ENCODE peak calls at places on chromosomes 1 and 21, in five cellular contexts. V is fibroblast of lung, S is upper lobe of right lung, C is AG04450, D is psoas muscle. N is an unnamed sample.

GRCh38 chr1:29761159-29761928 is 525.0 kb downstream of the PTPRU start:
- DNase-seq in V (no peak), S (no peak), C (no peak), D (no peak), N (no peak)

GRCh38 chr1:205481629-205482071 is 22.8 kb upstream of the CDK18 start:
- DNase-seq in V (no peak), S (no peak), C (no peak), D (no peak), N (no peak)

GRCh38 chr1:38132681-38133080 is 86.1 kb upstream of the POU3F1 start:
- DNase-seq in V (peak), S (no peak), C (no peak), D (no peak), N (no peak)

GRCh38 chr21:16194851-16195251 is 465.1 kb downstream of the USP25 start:
- DNase-seq in V (peak), S (no peak), C (no peak), D (no peak), N (no peak)

GRCh38 chr1:36383240-36383639 is 2.5 kb downstream of the STK40 start:
- DNase-seq in V (no peak), S (no peak), C (no peak), D (no peak), N (no peak)

GRCh38 chr1:57310992-57311790 is 112.7 kb downstream of the DAB1 start:
- DNase-seq in V (no peak), S (no peak), C (no peak), D (no peak), N (no peak)

GRCh38 chr1:219329606-219330005 is 155.9 kb downstream of the LYPLAL1 start:
- DNase-seq in V (peak), S (no peak), C (no peak), D (no peak), N (no peak)

GRCh38 chr21:34545079-34545884 is 33.3 kb upstream of the KCNE1 start:
- DNase-seq in V (peak), S (peak), C (no peak), D (no peak), N (no peak)

GRCh38 chr1:2541619-2542246 is 11.7 kb upstream of the HES5 start:
- DNase-seq in V (no peak), S (no peak), C (no peak), D (peak), N (no peak)

GRCh38 chr1:212255705-212256307 is 29.4 kb upstream of the PPP2R5A start:
- DNase-seq in V (no peak), S (no peak), C (no peak), D (no peak), N (no peak)

GRCh38 chr1:109654519-109654918 is 1.4 kb upstream of the GSTM4 start:
- DNase-seq in V (no peak), S (no peak), C (no peak), D (no peak), N (no peak)

GRCh38 chr1:212060632-212061472 is 25.3 kb downstream of the DTL start:
- DNase-seq in V (peak), S (no peak), C (no peak), D (no peak), N (peak)

GRCh38 chr1:11099310-11100148 is at the start of gene EXOSC10:
- DNase-seq in V (peak), S (peak), C (peak), D (peak), N (peak)

GRCh38 chr1:114154146-114154962 is 685 bp upstream of the SYT6 start:
- DNase-seq in V (peak), S (no peak), C (no peak), D (no peak), N (no peak)

GRCh38 chr21:15273244-15273643 is 208.4 kb upstream of the NRIP1 start:
- DNase-seq in V (no peak), S (no peak), C (no peak), D (no peak), N (no peak)

GRCh38 chr1:64864018-64864945 is 102.1 kb downstream of the JAK1 start:
- DNase-seq in V (no peak), S (peak), C (no peak), D (peak), N (peak)

GRCh38 chr1:201375169-201375568 is 2.3 kb downstream of the TNNT2 start:
- DNase-seq in V (no peak), S (no peak), C (no peak), D (no peak), N (no peak)

GRCh38 chr1:168129933-168130332 is 6.8 kb downstream of the GPR161 start:
- DNase-seq in V (no peak), S (no peak), C (no peak), D (no peak), N (no peak)

GRCh38 chr1:19088717-19089442 is 121.2 kb downstream of the UBR4 start:
- DNase-seq in V (no peak), S (no peak), C (no peak), D (no peak), N (no peak)
- H3K27ac ChIP-seq in V (no peak), S (no peak), C (no peak), D (peak), N (no peak)

DNA sequence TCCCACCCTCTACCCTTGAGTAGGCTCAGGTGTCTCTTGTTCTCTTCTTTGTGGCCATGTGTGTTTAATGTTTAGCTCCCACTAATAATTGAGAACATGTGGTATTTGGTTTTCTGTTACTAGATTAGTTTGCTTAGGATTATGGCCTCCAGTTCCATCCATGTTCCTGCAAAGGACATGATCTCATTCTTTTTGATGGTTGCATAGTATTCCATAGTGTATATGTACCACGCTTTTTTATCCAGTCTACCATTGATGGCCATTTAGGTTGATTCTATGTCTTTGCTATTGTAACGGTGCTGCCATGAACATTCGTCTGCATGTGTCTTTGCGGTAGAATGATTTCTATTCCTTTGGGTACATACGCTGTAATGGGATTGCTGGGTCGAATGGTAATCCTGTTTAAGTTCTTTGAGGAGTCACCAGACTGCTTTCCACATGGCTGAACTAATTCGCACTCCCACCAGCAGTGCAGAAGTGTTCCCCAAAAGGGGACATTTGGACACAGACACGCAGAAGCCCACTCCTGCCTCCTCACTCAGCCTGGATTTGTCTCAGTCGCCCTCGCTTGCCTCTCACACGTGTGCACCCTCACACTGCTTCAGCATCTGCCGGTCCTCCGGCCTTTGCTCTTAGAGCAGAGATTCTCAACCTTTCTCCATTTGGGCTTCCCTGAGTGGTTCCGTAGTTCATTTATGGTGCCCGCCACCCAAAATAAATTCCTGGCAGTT is 3.7 kb downstream of the MX2 start:
- DNase-seq in V (no peak), S (no peak), C (no peak), D (no peak), N (no peak)
- H3K27ac ChIP-seq in V (no peak), S (no peak), C (no peak), D (no peak), N (no peak)

GRCh38 chr1:54324031-54324654 is 82.1 kb downstream of the SSBP3 start:
- DNase-seq in V (peak), S (no peak), C (no peak), D (no peak), N (no peak)
- H3K27ac ChIP-seq in V (peak), S (peak), C (peak), D (peak), N (peak)

GRCh38 chr1:221187174-221187573 is 307.9 kb downstream of the HLX start:
- DNase-seq in V (no peak), S (no peak), C (no peak), D (no peak), N (no peak)

GRCh38 chr1:221180694-221181368 is 301.6 kb downstream of the HLX start:
- DNase-seq in V (no peak), S (no peak), C (no peak), D (no peak), N (no peak)

GRCh38 chr1:221188531-221188930 is 309.3 kb downstream of the HLX start:
- DNase-seq in V (no peak), S (no peak), C (no peak), D (no peak), N (no peak)

GRCh38 chr1:221184131-221184794 is 305.0 kb downstream of the HLX start:
- DNase-seq in V (no peak), S (no peak), C (no peak), D (no peak), N (no peak)

DNA sequence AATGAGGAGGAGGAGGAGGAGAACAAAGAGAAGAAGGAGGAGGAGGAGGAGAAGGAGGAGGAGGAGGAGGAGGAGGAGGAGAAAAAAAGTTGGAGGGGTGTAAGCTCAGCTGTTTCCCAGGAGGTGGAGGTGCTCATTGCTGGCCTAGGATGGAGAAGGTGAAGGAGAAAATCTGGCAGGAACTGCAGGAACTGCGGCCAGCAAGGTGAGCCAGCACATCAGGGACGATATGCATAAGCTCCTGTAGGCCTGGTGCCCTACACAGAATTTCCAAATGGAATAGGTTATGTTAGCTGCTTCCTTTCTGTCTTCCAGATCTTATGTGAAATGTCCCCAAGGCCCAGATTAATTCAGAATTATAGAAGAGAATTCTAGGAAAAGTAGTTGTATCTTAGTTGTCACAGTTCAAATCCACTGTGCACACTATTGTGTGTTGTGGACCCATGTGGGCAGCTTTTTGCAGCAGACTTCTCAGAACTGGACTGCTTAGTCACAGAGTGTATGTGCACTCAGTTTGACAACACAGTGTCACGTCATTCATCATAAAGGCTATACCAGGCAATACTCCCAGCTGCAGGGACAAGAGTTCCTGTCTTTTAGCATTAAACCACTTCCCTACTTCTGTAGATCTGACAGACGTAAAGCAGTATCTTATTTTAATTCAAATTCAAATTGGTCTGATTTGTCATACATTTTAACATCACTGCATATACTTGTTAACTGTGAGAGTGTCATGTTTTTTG is 303.7 kb downstream of the HLX start:
- DNase-seq in V (no peak), S (no peak), C (no peak), D (no peak), N (no peak)
- H3K27ac ChIP-seq in V (no peak), S (no peak), C (no peak), D (no peak), N (no peak)

GRCh38 chr1:74785944-74786343 is 53.0 kb downstream of the TYW3 start:
- DNase-seq in V (no peak), S (no peak), C (no peak), D (no peak), N (no peak)
- H3K27ac ChIP-seq in V (no peak), S (no peak), C (no peak), D (no peak), N (no peak)

GRCh38 chr1:16145988-16146887 is 9.6 kb downstream of the EPHA2 start:
- DNase-seq in V (peak), S (peak), C (peak), D (peak), N (no peak)
- H3K27ac ChIP-seq in V (peak), S (peak), C (peak), D (peak), N (peak)

DNA sequence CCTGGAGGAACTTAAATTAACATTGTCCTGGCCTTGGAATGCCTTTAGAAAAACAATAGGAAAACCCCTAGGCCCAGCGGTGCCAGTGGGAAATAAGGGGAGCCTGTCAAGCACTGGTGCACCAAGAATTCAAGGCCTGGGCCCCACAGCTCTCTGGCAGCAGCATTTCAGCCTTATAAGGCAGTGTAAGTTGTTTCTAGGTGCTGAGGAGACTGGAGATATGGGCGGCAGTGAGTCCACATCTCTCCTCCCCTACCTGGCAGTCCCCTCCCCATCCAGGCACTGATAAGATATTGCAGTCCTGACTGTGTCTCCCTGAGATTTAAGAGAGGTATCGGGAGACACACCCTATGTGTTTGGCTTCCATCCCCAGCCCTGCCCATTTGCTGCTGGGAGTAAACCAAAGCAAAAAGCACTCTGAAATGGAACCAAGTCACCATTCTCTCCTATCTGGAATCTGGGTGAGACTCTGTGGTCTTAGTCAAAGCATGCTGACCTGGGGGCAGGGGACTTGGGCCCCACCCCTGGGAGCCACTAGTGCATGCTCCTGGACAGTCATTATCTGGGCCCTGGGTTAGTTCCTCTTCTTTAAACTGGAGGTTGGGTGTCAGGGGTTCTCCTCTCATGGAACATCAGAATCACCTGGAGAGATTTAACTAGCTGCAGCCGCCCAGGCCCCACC is 30.5 kb downstream of the DEGS1 start:
- DNase-seq in V (no peak), S (no peak), C (no peak), D (no peak), N (no peak)
- H3K27ac ChIP-seq in V (no peak), S (peak), C (no peak), D (no peak), N (peak)

DNA sequence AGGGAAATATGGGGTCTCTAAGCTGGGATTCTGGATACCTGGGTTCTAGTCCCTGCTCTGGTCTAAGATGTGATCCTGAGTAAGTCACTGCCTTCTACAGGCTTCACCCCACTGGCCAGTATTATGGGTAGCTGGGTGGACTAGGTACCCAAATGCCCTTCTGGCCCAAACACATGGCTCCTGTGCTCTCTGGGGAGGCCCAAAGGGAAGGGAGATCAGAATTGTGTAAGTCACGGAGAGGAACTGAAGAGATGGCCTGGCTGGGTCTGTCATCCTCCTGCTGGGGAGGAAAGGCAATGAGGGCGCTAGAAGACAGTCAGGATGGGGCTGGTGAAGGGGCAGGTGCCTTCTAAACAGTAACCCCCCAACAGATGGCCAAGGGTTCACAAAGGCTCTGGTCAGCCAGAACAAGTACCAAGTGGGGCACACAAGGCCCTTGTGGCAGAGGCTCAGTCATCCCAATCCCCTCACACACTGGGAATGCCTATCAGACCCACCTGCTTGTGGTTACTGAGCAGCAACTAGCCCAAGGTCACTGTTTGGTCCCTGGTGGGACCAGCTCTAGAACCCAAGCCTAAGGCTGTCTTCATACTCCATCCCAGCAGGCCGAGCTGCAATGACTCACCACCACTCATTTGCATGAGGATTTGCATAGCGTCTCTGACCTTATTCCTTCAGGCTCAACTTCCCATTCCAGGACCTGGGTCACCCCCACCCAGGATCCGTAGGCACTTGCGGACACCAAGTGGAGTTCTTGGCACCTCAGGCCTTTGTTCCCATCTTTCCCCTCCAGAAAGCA is 9.2 kb downstream of the MEF2D start:
- DNase-seq in V (no peak), S (no peak), C (no peak), D (no peak), N (no peak)
- H3K27ac ChIP-seq in V (peak), S (peak), C (no peak), D (peak), N (no peak)

DNA sequence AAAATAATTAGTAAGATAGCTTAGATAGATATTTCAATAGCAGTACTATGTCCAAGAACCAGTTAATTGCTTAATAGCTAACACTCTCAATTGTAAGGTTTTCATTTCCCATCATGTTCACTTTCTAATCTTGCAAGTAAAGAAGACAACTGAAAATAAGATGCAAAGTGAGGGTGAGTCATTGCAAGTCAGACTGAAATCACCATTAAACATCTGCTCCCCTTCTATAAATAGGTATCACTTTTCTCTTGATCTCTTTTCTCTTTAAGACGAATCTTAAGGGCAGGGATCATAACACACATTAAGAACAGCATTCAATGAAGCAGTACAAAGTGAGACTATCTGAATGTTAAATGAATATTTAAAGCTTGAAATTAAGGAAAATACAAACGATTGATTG is 40.4 kb downstream of the UBR4 start:
- DNase-seq in V (peak), S (no peak), C (peak), D (no peak), N (no peak)
- H3K27ac ChIP-seq in V (no peak), S (no peak), C (no peak), D (peak), N (no peak)

N was measured in epithelial cell of prostate.